ENCODE peak calls at places on chromosomes 6 and 20, in eight cellular contexts. One of them, this sample, is unnamed.

GRCh38 chr20:36836591-36837329 is 39.2 kb upstream of the TLDC2 start:
- DNase-seq in BE2C: peak; percentile 81
- DNase-seq in activated naive CD4-positive, alpha-beta T cell: no peak
- DNase-seq in IMR-90: peak; percentile 57
- DNase-seq in NCI-H2171 treated with DMSO at 0.1 percent for 48 hours: peak; percentile 23
- DNase-seq in transverse colon: peak; percentile 83
- DNase-seq in iris pigment epithelial cell: peak; percentile 64
- DNase-seq in tibial artery: no peak
- DNase-seq in this sample: peak; percentile 65

GRCh38 chr20:59733326-59733725 is 129.0 kb downstream of the PHACTR3 start:
- DNase-seq in transverse colon: no peak
- DNase-seq in tibial artery: no peak
- DNase-seq in iris pigment epithelial cell: no peak
- DNase-seq in IMR-90: no peak
- DNase-seq in NCI-H2171 treated with DMSO at 0.1 percent for 48 hours: no peak
- DNase-seq in BE2C: no peak
- DNase-seq in activated naive CD4-positive, alpha-beta T cell: no peak
- DNase-seq in this sample: no peak

GRCh38 chr20:58130156-58130555 is 98.3 kb downstream of the ANKRD60 start:
- DNase-seq in activated naive CD4-positive, alpha-beta T cell: no peak
- DNase-seq in IMR-90: no peak
- DNase-seq in iris pigment epithelial cell: no peak
- DNase-seq in tibial artery: peak; percentile 13
- DNase-seq in BE2C: no peak
- DNase-seq in transverse colon: no peak
- DNase-seq in NCI-H2171 treated with DMSO at 0.1 percent for 48 hours: no peak
- DNase-seq in this sample: no peak

GRCh38 chr6:8279094-8279805 is 156.1 kb downstream of the SLC35B3 start:
- DNase-seq in iris pigment epithelial cell: no peak
- DNase-seq in BE2C: peak; percentile 77
- DNase-seq in NCI-H2171 treated with DMSO at 0.1 percent for 48 hours: no peak
- DNase-seq in tibial artery: no peak
- DNase-seq in transverse colon: no peak
- DNase-seq in activated naive CD4-positive, alpha-beta T cell: no peak
- DNase-seq in IMR-90: no peak
- DNase-seq in this sample: no peak

GRCh38 chr20:19901226-19901625 is 115.9 kb upstream of the NAA20 start:
- DNase-seq in transverse colon: no peak
- DNase-seq in BE2C: no peak
- DNase-seq in tibial artery: no peak
- DNase-seq in iris pigment epithelial cell: no peak
- DNase-seq in NCI-H2171 treated with DMSO at 0.1 percent for 48 hours: no peak
- DNase-seq in IMR-90: no peak
- DNase-seq in activated naive CD4-positive, alpha-beta T cell: no peak
- DNase-seq in this sample: no peak

GRCh38 chr6:24719125-24719931 is at the start of gene C6orf62:
- DNase-seq in transverse colon: peak; percentile 41
- DNase-seq in IMR-90: peak; percentile 30
- DNase-seq in tibial artery: no peak
- DNase-seq in NCI-H2171 treated with DMSO at 0.1 percent for 48 hours: peak; percentile 34
- DNase-seq in BE2C: peak; percentile 49
- DNase-seq in iris pigment epithelial cell: peak; percentile 41
- DNase-seq in activated naive CD4-positive, alpha-beta T cell: no peak
- DNase-seq in this sample: peak; percentile 27

GRCh38 chr6:147126618-147127022 is 77.6 kb upstream of the STXBP5 start:
- DNase-seq in transverse colon: no peak
- DNase-seq in NCI-H2171 treated with DMSO at 0.1 percent for 48 hours: no peak
- DNase-seq in BE2C: no peak
- DNase-seq in tibial artery: no peak
- DNase-seq in activated naive CD4-positive, alpha-beta T cell: no peak
- DNase-seq in iris pigment epithelial cell: peak; percentile 8
- DNase-seq in IMR-90: no peak
- DNase-seq in this sample: peak; percentile 91

GRCh38 chr6:704037-704436 is 11.1 kb upstream of the EXOC2 start:
- DNase-seq in transverse colon: no peak
- DNase-seq in NCI-H2171 treated with DMSO at 0.1 percent for 48 hours: no peak
- DNase-seq in iris pigment epithelial cell: peak; percentile 71
- DNase-seq in BE2C: no peak
- DNase-seq in activated naive CD4-positive, alpha-beta T cell: no peak
- DNase-seq in IMR-90: peak; percentile 86
- DNase-seq in tibial artery: no peak
- DNase-seq in this sample: no peak

GRCh38 chr20:53888510-53888909 is 181.9 kb downstream of the BCAS1 start:
- DNase-seq in iris pigment epithelial cell: no peak
- DNase-seq in BE2C: no peak
- DNase-seq in NCI-H2171 treated with DMSO at 0.1 percent for 48 hours: no peak
- DNase-seq in transverse colon: no peak
- DNase-seq in tibial artery: no peak
- DNase-seq in IMR-90: no peak
- DNase-seq in activated naive CD4-positive, alpha-beta T cell: no peak
- DNase-seq in this sample: no peak

GRCh38 chr6:36769161-36769675 is 70.0 kb downstream of the CPNE5 start:
- DNase-seq in BE2C: peak; percentile 31
- DNase-seq in tibial artery: no peak
- DNase-seq in activated naive CD4-positive, alpha-beta T cell: no peak
- DNase-seq in iris pigment epithelial cell: peak; percentile 29
- DNase-seq in IMR-90: peak; percentile 28
- DNase-seq in transverse colon: no peak
- DNase-seq in NCI-H2171 treated with DMSO at 0.1 percent for 48 hours: no peak
- DNase-seq in this sample: no peak

GRCh38 chr6:43247115-43247999 is 4.1 kb downstream of the TTBK1 start:
- DNase-seq in iris pigment epithelial cell: peak; percentile 55
- DNase-seq in activated naive CD4-positive, alpha-beta T cell: peak; percentile 56
- DNase-seq in IMR-90: peak; percentile 13
- DNase-seq in transverse colon: peak; percentile 83
- DNase-seq in BE2C: peak; percentile 87
- DNase-seq in tibial artery: peak; percentile 84
- DNase-seq in NCI-H2171 treated with DMSO at 0.1 percent for 48 hours: peak; percentile 80
- DNase-seq in this sample: peak; percentile 32

GRCh38 chr6:24796616-24797290 is 2.0 kb downstream of the ARMH2 start:
- DNase-seq in transverse colon: no peak
- DNase-seq in NCI-H2171 treated with DMSO at 0.1 percent for 48 hours: no peak
- DNase-seq in tibial artery: no peak
- DNase-seq in BE2C: no peak
- DNase-seq in IMR-90: no peak
- DNase-seq in iris pigment epithelial cell: no peak
- DNase-seq in activated naive CD4-positive, alpha-beta T cell: no peak
- DNase-seq in this sample: no peak

GRCh38 chr20:50151034-50151743 is 2.3 kb downstream of the PEDS1 start:
- DNase-seq in activated naive CD4-positive, alpha-beta T cell: no peak
- DNase-seq in NCI-H2171 treated with DMSO at 0.1 percent for 48 hours: no peak
- DNase-seq in IMR-90: no peak
- DNase-seq in tibial artery: no peak
- DNase-seq in BE2C: no peak
- DNase-seq in transverse colon: peak; percentile 57
- DNase-seq in iris pigment epithelial cell: no peak
- DNase-seq in this sample: peak; percentile 25

GRCh38 chr20:11108102-11108842 is 434.5 kb upstream of the JAG1 start:
- DNase-seq in activated naive CD4-positive, alpha-beta T cell: no peak
- DNase-seq in IMR-90: peak; percentile 39
- DNase-seq in NCI-H2171 treated with DMSO at 0.1 percent for 48 hours: no peak
- DNase-seq in BE2C: no peak
- DNase-seq in transverse colon: no peak
- DNase-seq in tibial artery: no peak
- DNase-seq in iris pigment epithelial cell: no peak
- DNase-seq in this sample: peak; percentile 65

GRCh38 chr20:51262240-51262639 is 239.3 kb upstream of the KCNG1 start:
- DNase-seq in BE2C: no peak
- DNase-seq in IMR-90: no peak
- DNase-seq in iris pigment epithelial cell: no peak
- DNase-seq in tibial artery: no peak
- DNase-seq in NCI-H2171 treated with DMSO at 0.1 percent for 48 hours: no peak
- DNase-seq in transverse colon: no peak
- DNase-seq in activated naive CD4-positive, alpha-beta T cell: no peak
- DNase-seq in this sample: no peak

GRCh38 chr6:148608211-148608951 is 138.4 kb upstream of the UST start:
- DNase-seq in iris pigment epithelial cell: peak; percentile 25
- DNase-seq in tibial artery: no peak
- DNase-seq in activated naive CD4-positive, alpha-beta T cell: no peak
- DNase-seq in NCI-H2171 treated with DMSO at 0.1 percent for 48 hours: no peak
- DNase-seq in BE2C: no peak
- DNase-seq in IMR-90: peak; percentile 19
- DNase-seq in transverse colon: no peak
- DNase-seq in this sample: peak; percentile 24

GRCh38 chr20:43843096-43843964 is 71.3 kb upstream of the TOX2 start:
- DNase-seq in NCI-H2171 treated with DMSO at 0.1 percent for 48 hours: no peak
- DNase-seq in activated naive CD4-positive, alpha-beta T cell: no peak
- DNase-seq in transverse colon: no peak
- DNase-seq in IMR-90: peak; percentile 97
- DNase-seq in BE2C: no peak
- DNase-seq in tibial artery: no peak
- DNase-seq in iris pigment epithelial cell: peak; percentile 87
- DNase-seq in this sample: peak; percentile 90

GRCh38 chr6:109370792-109371191 is 11.5 kb downstream of the CD164 start:
- DNase-seq in NCI-H2171 treated with DMSO at 0.1 percent for 48 hours: no peak
- DNase-seq in IMR-90: no peak
- DNase-seq in BE2C: no peak
- DNase-seq in tibial artery: no peak
- DNase-seq in transverse colon: no peak
- DNase-seq in iris pigment epithelial cell: no peak
- DNase-seq in activated naive CD4-positive, alpha-beta T cell: no peak
- DNase-seq in this sample: no peak

GRCh38 chr6:170032706-170033309 is 258.1 kb downstream of the DLL1 start:
- DNase-seq in NCI-H2171 treated with DMSO at 0.1 percent for 48 hours: no peak
- DNase-seq in iris pigment epithelial cell: no peak
- DNase-seq in IMR-90: no peak
- DNase-seq in BE2C: peak; percentile 0
- DNase-seq in activated naive CD4-positive, alpha-beta T cell: no peak
- DNase-seq in tibial artery: peak; percentile 29
- DNase-seq in transverse colon: no peak
- DNase-seq in this sample: no peak

GRCh38 chr6:26175428-26176181 is 88.4 kb downstream of the HFE start:
- DNase-seq in iris pigment epithelial cell: peak; percentile 79
- DNase-seq in activated naive CD4-positive, alpha-beta T cell: no peak
- DNase-seq in BE2C: peak; percentile 43
- DNase-seq in tibial artery: no peak
- DNase-seq in NCI-H2171 treated with DMSO at 0.1 percent for 48 hours: peak; percentile 22
- DNase-seq in transverse colon: peak; percentile 62
- DNase-seq in IMR-90: peak; percentile 75
- DNase-seq in this sample: peak; percentile 69

GRCh38 chr6:136371117-136371696 is 81.6 kb upstream of the BCLAF1 start:
- DNase-seq in tibial artery: no peak
- DNase-seq in iris pigment epithelial cell: no peak
- DNase-seq in IMR-90: no peak
- DNase-seq in transverse colon: no peak
- DNase-seq in NCI-H2171 treated with DMSO at 0.1 percent for 48 hours: no peak
- DNase-seq in BE2C: no peak
- DNase-seq in activated naive CD4-positive, alpha-beta T cell: no peak
- DNase-seq in this sample: no peak

GRCh38 chr20:40433341-40433861 is 255.6 kb downstream of the MAFB start:
- DNase-seq in BE2C: no peak
- DNase-seq in IMR-90: no peak
- DNase-seq in activated naive CD4-positive, alpha-beta T cell: no peak
- DNase-seq in iris pigment epithelial cell: no peak
- DNase-seq in NCI-H2171 treated with DMSO at 0.1 percent for 48 hours: no peak
- DNase-seq in transverse colon: no peak
- DNase-seq in tibial artery: no peak
- DNase-seq in this sample: no peak

GRCh38 chr6:1513206-1513605 is 96.5 kb upstream of the FOXC1 start:
- DNase-seq in BE2C: no peak
- DNase-seq in IMR-90: no peak
- DNase-seq in activated naive CD4-positive, alpha-beta T cell: no peak
- DNase-seq in NCI-H2171 treated with DMSO at 0.1 percent for 48 hours: no peak
- DNase-seq in transverse colon: no peak
- DNase-seq in tibial artery: no peak
- DNase-seq in iris pigment epithelial cell: no peak
- DNase-seq in this sample: no peak

GRCh38 chr6:82268301-82268846 is 20.8 kb upstream of the IBTK start:
- DNase-seq in NCI-H2171 treated with DMSO at 0.1 percent for 48 hours: no peak
- DNase-seq in IMR-90: no peak
- DNase-seq in BE2C: no peak
- DNase-seq in transverse colon: no peak
- DNase-seq in tibial artery: no peak
- DNase-seq in iris pigment epithelial cell: no peak
- DNase-seq in activated naive CD4-positive, alpha-beta T cell: no peak
- DNase-seq in this sample: no peak